ENCODE peak calls at places on chromosomes 6 and 20, in five cellular contexts. K, J, V, F and Y are unnamed samples.

GRCh38 chr6:106510090-106510970 is 119.0 kb downstream of the RTN4IP1 start:
- DNase-seq in K (no peak), J (peak; percentile 48), V (no peak), F (no peak), Y (peak; percentile 40)

GRCh38 chr6:162882817-162883481 is 155.2 kb downstream of the PACRG start:
- DNase-seq in K (no peak), J (no peak), V (no peak), F (no peak), Y (peak; percentile 16)

GRCh38 chr6:132934496-132934895 is 120.1 kb downstream of the RPS12 start:
- DNase-seq in K (no peak), J (no peak), V (no peak), F (no peak), Y (no peak)

GRCh38 chr6:169158182-169158573 is 95.5 kb downstream of the THBS2 start:
- DNase-seq in K (peak; percentile 81), J (no peak), V (no peak), F (no peak), Y (no peak)

GRCh38 chr20:48380661-48381060 is 447.1 kb downstream of the PREX1 start:
- DNase-seq in K (no peak), J (no peak), V (no peak), F (no peak), Y (no peak)

GRCh38 chr20:584375-585301 is 25.5 kb downstream of the TCF15 start:
- DNase-seq in K (no peak), J (peak; percentile 43), V (no peak), F (peak; percentile 51), Y (peak; percentile 35)

GRCh38 chr6:30263734-30264133 is 50.5 kb upstream of the TRIM26 start:
- DNase-seq in K (peak; percentile 72), J (no peak), V (no peak), F (no peak), Y (no peak)

GRCh38 chr6:169398342-169399105 is 144.9 kb upstream of the THBS2 start:
- DNase-seq in K (no peak), J (no peak), V (no peak), F (no peak), Y (no peak)

GRCh38 chr6:79048611-79049010 is 29.4 kb downstream of the PHIP start:
- DNase-seq in K (peak; percentile 31), J (peak; percentile 45), V (no peak), F (peak; percentile 42), Y (peak; percentile 29)

GRCh38 chr20:50957276-50957675 is 1.1 kb downstream of the DPM1 start:
- DNase-seq in K (no peak), J (no peak), V (no peak), F (no peak), Y (no peak)

GRCh38 chr6:13794184-13794583 is 20.2 kb downstream of the MCUR1 start:
- DNase-seq in K (peak; percentile 52), J (peak; percentile 28), V (no peak), F (peak; percentile 11), Y (no peak)

GRCh38 chr20:35828434-35828833 is 56.6 kb downstream of the PHF20 start:
- DNase-seq in K (no peak), J (no peak), V (no peak), F (no peak), Y (no peak)

GRCh38 chr6:138844203-138844602 is 48.3 kb downstream of the ECT2L start:
- DNase-seq in K (peak; percentile 16), J (no peak), V (no peak), F (no peak), Y (peak; percentile 24)

GRCh38 chr20:23918896-23919295 is 39.3 kb upstream of the CST5 start:
- DNase-seq in K (no peak), J (no peak), V (no peak), F (no peak), Y (no peak)

GRCh38 chr6:89792881-89793280 is 26.7 kb downstream of the MDN1 start:
- DNase-seq in K (peak; percentile 16), J (peak; percentile 53), V (no peak), F (peak; percentile 49), Y (peak; percentile 52)

GRCh38 chr6:76701610-76702009 is 629.1 kb upstream of the IMPG1 start:
- DNase-seq in K (no peak), J (no peak), V (no peak), F (no peak), Y (no peak)

GRCh38 chr6:2862712-2863174 is 21.1 kb upstream of the SERPINB1 start:
- DNase-seq in K (no peak), J (no peak), V (no peak), F (no peak), Y (no peak)

GRCh38 chr6:131861356-131861755 is 53.5 kb downstream of the ENPP1 start:
- DNase-seq in K (peak; percentile 64), J (no peak), V (no peak), F (no peak), Y (no peak)

GRCh38 chr6:5950448-5950847 is 56.3 kb downstream of the NRN1 start:
- DNase-seq in K (no peak), J (peak; percentile 29), V (no peak), F (peak; percentile 47), Y (no peak)

GRCh38 chr6:5139828-5140771 is 55.0 kb downstream of the PPP1R3G start:
- DNase-seq in K (no peak), J (no peak), V (no peak), F (no peak), Y (no peak)

GRCh38 chr6:151763938-151764680 is 43.4 kb upstream of the ESR1 start:
- DNase-seq in K (peak; percentile 73), J (peak; percentile 53), V (peak; percentile 83), F (peak; percentile 58), Y (peak; percentile 46)

GRCh38 chr20:48210111-48211029 is 425.1 kb upstream of the SULF2 start:
- DNase-seq in K (no peak), J (no peak), V (no peak), F (no peak), Y (no peak)

GRCh38 chr20:40711078-40711477 is 22.0 kb upstream of the MAFB start:
- DNase-seq in K (no peak), J (no peak), V (no peak), F (no peak), Y (no peak)

GRCh38 chr20:17747431-17747846 is 47.7 kb downstream of the BANF2 start:
- DNase-seq in K (peak; percentile 94), J (peak; percentile 52), V (no peak), F (peak; percentile 5), Y (peak; percentile 34)

GRCh38 chr20:22686097-22686496 is 101.7 kb upstream of the FOXA2 start:
- DNase-seq in K (peak; percentile 61), J (peak; percentile 83), V (peak; percentile 33), F (peak; percentile 44), Y (peak; percentile 32)

GRCh38 chr6:166176106-166176505 is 8.5 kb upstream of the TBXT start:
- DNase-seq in K (no peak), J (no peak), V (no peak), F (no peak), Y (no peak)

GRCh38 chr6:3534599-3534998 is 77.7 kb upstream of the SLC22A23 start:
- DNase-seq in K (peak; percentile 79), J (no peak), V (no peak), F (no peak), Y (peak; percentile 16)

DNA sequence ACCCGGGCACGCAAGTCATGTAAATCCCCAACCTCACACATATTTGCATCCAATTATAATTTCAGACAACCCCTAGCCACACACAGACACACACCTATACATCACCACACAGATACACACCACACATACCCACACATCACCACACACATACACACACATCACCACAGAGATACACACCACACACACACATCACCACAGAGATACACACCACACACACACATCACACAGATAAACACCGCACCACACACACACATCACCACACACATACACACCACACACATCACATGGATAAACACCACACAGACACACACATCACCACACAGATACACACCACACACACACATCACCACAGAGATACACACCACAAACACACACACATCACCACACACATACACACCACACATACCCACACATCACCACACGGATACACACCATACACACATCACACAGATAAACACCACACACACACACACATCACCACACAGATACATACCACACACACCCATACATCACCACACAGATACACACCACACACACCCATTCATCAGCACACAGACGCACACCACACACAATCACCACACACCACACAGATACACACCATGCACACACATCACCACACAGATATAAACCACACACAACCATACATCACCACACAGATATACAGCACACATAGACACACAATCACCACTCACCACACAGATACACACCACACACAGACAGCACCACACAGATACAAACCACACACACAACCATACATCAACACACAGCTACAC is 74.6 kb downstream of the GRM4 start:
- DNase-seq in K (no peak), J (no peak), V (no peak), F (no peak), Y (no peak)
- TF ChIP-seq MAFK in K (no peak), J (no peak), V (no peak), F (no peak), Y (no peak)

DNA sequence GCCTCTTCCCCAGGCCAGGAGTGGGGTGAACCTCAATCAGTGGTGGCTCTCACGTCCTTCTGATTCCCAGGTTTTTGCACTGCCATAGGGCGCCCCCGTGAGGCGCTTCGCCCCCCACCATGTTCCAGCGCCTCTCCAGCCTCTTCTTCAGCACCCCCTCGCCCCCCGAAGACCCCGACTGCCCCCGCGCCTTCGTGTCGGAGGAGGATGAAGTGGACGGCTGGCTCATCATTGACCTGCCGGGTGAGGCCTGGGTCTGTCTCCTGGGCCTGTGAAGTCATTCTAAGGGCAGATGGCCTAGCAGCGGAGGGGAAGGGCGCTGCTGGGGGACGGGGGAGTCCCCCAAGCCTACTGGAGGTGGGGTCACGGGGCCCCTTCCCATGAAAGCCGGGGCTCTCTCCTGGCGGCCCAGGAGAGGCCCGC is 4.5 kb downstream of the TP53INP2 start:
- DNase-seq in K (peak; percentile 16), J (peak; percentile 67), V (no peak), F (peak; percentile 74), Y (no peak)
- TF ChIP-seq MAFK in K (no peak), J (no peak), V (no peak), F (no peak), Y (no peak)

DNA sequence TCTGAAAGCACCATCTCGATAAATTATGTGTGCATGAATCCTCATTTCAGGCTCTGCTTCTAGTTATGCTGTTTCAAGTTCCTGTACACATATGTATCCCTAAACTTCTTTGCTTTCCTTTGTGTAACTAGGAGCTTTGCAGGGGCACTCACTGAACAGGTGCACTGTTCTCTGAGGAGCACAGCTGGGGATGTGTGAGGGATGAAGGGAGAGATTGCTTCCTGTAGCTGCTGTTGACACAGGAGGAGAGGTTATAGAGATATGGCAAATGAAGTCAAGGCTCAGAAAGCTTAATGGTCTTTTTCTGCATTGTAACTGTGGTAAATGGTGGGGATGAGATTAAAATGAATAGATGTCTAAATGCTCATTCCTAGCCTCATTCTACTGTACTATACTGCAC is 454.3 kb downstream of the BTBD3 start:
- DNase-seq in K (no peak), J (no peak), V (no peak), F (no peak), Y (no peak)
- TF ChIP-seq MAFK in K (no peak), J (no peak), V (no peak), F (no peak), Y (no peak)

DNA sequence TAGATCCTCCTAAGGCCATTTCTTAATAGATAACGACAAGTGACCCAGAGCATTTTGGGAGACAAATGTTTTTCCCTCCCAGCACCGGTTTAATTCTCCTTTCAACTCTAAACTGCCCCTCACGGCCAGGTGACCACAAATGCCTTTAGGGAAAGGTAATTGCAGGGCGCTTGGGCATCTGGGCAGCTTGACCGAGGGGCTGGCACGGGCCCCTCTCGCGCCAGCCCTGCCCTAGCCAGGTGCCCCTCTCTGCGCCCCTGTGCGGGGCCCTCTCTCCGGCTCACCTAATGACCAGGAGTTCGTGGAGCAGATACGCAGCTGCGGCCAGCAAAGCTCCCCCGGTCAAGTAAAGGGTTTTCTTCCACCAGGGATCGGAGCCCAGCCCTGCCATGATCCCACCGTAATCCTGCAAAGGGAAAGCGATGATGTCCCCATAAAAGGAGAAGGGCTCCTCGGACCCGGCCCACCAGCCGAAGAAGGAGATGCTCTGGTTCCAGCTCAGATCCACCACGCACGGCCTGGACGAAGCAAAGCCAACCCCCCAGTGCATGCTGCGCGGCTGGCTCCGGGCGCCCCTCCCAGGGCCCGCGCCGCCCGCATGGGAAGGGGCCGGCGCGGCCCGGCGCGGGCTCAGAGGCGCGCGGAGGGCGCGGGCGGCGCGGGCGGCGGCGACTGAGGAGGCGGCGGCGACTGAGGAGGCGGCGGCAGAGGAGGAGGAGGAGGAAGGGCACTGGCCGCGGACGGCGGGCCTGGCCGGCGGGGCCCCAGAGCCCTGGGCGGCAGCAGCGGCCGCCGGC is 453 bp downstream of the FAXC start:
- DNase-seq in K (peak; percentile 3), J (no peak), V (no peak), F (no peak), Y (no peak)
- TF ChIP-seq MAFK in K (no peak), J (no peak), V (no peak), F (no peak), Y (no peak)